ENCODE peak calls at places on chromosomes 7 and 10, in seven cellular contexts. A is neural progenitor cell; R is spleen; G is hepatocyte; B is lower lobe of right lung; U is CD4-positive, alpha-beta T cell; O is A549. V is an unnamed sample.

GRCh38 chr7:16801111-16801542 is 3.7 kb downstream of the AGR2 start:
- DNase-seq in O (peak; percentile 80), G (peak; percentile 76), A (peak; percentile 60), B (no peak), U (no peak), R (no peak), V (peak; percentile 34)

GRCh38 chr7:151599401-151600227 is 79.9 kb upstream of the RHEB start:
- DNase-seq in B (no peak), U (no peak), R (no peak), G (peak; percentile 58), O (peak; percentile 66), A (no peak), V (peak; percentile 85)

GRCh38 chr10:30371954-30372353 is 22.9 kb upstream of the MTPAP start:
- DNase-seq in B (no peak), A (no peak), G (no peak), R (no peak), U (no peak), O (peak; percentile 45), V (no peak)

GRCh38 chr10:92464364-92464763 is 109.5 kb downstream of the IDE start:
- DNase-seq in A (no peak), U (no peak), O (no peak), G (no peak), B (no peak), R (no peak), V (no peak)

GRCh38 chr10:76209135-76209534 is 777.7 kb downstream of the LRMDA start:
- DNase-seq in B (no peak), U (no peak), A (no peak), G (no peak), R (no peak), O (no peak), V (peak; percentile 32)

GRCh38 chr7:2019693-2020511 is 212.8 kb downstream of the MAD1L1 start:
- DNase-seq in B (peak; percentile 86), G (peak; percentile 42), R (peak; percentile 92), A (no peak), O (no peak), U (no peak), V (peak; percentile 78)

GRCh38 chr7:38630720-38631673 is at the start of gene AMPH:
- DNase-seq in R (peak; percentile 77), U (no peak), A (peak; percentile 92), O (peak; percentile 10), G (peak; percentile 57), B (peak; percentile 48), V (peak; percentile 7)

GRCh38 chr10:129963076-129963830 is 821 bp downstream of the EBF3 start:
- DNase-seq in U (no peak), O (no peak), A (peak; percentile 78), R (peak; percentile 71), B (no peak), G (peak; percentile 47), V (no peak)

GRCh38 chr10:91635401-91636400 is 2.8 kb upstream of the PPP1R3C start:
- DNase-seq in B (no peak), O (peak; percentile 84), A (peak; percentile 70), U (peak; percentile 19), G (peak; percentile 88), R (no peak), V (no peak)

GRCh38 chr7:131225619-131226101 is 102.0 kb upstream of the MKLN1 start:
- DNase-seq in B (peak; percentile 68), O (peak; percentile 98), G (peak; percentile 74), A (no peak), U (no peak), R (no peak), V (no peak)

GRCh38 chr7:158472631-158473030 is 115.0 kb downstream of the PTPRN2 start:
- DNase-seq in O (no peak), U (no peak), B (no peak), R (no peak), G (no peak), A (no peak), V (no peak)

GRCh38 chr7:55439627-55440026 is 74.5 kb downstream of the LANCL2 start:
- DNase-seq in U (no peak), A (no peak), R (no peak), G (no peak), B (no peak), O (no peak), V (no peak)

DNA sequence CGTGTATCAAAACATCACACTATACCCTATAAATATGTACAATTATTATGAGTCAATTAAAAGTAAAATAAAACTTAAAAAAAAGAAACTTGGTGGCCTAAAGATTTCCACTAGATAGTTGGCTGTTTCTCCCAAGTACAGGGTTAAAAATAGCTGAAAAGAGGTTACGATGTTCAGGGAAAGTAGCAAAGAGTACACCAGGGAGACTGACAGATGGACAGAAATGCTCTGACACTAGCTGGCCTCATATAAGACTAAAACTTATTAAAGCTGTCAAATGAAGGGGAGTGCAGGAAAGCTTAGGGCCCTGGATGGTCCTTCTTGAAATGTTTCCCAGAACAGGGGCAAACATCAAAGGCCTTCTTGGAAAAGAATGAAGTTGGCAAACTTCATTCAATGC is 51.3 kb downstream of the TCAF1 start:
- DNase-seq in G (no peak), B (no peak), A (no peak), R (no peak), O (no peak), U (no peak), V (no peak)
- H3K27ac ChIP-seq in G (no peak overlapping the region), B (no peak overlapping the region), A (no peak overlapping the region), R (no peak overlapping the region), O (no peak overlapping the region), U (no peak overlapping the region), V (no peak overlapping the region)

DNA sequence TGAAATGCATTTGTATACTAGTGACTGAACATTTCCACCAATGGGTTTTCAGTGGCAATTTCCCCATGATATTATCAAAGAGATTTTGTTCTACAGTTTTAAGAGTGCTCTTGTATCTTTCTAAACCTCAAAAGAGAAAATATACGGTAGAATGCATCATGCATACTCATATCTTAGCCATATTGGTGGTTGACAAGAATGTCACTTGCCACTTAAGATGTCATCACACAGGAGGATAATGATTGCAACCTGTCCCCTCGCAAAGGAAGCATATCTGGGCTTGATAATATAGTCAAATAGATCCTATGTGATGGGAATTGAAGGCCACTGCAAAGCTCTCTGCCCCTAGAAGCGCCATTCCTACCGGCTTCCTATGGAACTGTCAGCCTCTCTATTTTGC is 79.3 kb upstream of the ARMC3 start:
- DNase-seq in O (no peak), A (no peak), B (no peak), G (no peak), U (no peak), R (no peak), V (no peak)
- H3K27ac ChIP-seq in O (no peak overlapping the region), A (no peak overlapping the region), B (peak overlapping the region; percentile 67), G (no peak overlapping the region), U (no peak overlapping the region), R (no peak overlapping the region), V (no peak overlapping the region)

DNA sequence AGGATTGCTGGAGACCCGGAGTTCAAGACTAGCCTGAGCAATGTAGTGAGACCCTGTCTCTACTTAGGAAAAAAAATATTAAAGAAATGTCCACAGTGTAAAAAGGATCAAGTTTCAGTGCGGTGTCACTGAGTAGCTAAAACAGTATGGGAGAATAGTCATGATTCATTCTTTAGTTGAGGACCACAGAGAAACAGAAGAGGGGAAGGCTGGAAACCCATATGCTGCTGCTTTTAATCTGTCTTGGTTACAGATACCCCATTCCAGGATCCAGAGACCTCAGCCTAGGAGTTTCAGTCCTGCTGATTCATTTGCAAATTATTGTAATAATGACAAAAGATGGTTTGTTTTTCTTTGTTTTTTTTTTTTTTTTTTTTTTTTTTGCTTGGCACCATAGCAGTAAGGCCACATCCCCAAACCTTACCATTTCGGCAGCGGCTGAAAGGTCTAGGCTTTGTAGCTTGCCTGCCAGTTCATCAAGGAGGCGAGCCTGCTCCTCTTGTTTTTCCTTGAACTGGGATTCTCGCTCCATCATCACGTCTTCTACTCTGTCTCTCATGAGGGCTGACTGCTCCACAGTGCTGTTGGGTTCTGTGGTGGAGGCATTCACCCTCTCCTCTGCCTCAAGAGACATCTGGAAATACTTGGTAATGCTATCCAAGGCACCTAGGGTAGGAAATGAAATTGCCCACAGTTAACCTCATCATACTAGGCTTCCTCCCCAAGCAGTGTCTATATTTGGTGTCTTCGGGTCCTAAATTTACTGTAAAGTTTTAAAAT is 44.2 kb downstream of the DLD start:
- DNase-seq in O (no peak), B (no peak), U (no peak), A (no peak), G (no peak), R (no peak), V (no peak)
- H3K27ac ChIP-seq in O (peak overlapping the region; percentile 32), B (no peak overlapping the region), U (no peak overlapping the region), A (peak overlapping the region; percentile 26), G (peak overlapping the region; percentile 32), R (no peak overlapping the region), V (peak overlapping the region; percentile 40)

DNA sequence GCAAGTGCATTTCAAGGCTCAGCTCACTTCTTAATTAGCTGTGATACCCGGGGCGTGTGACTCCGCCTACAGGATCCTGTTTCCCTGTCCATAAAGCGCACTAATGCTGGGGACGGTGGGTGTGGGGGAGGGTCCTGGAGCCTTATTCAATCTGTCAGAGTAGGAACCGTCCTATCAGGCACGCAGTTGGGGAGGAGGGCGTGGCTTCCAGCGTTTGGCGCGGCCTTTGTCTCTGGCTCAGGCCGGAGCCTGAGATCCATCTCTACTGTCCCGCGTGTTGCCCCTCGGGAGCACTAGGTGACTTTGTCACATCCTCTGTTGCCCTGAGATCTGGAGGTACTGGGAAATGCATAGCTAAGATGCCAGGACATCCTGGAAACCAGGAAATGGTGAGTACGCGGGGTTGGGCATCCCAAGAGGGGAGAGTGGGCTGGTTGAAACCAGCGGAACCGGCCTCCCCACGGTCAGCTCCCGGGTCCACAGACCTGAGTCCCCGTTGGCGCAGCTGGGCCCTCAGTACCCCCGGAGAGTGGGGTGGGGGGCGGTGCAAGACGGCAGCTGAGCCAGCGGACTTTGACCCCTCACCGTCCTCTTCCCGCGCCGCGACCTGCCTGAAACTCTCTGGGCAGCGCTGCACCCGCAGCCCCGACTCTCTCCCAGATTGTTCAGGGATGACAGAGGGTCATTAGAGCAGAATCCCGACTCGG is 104.4 kb upstream of the ZNF92 start:
- DNase-seq in B (peak; percentile 46), A (peak; percentile 99), O (peak; percentile 91), G (peak; percentile 90), R (no peak), U (no peak), V (peak; percentile 15)
- H3K27ac ChIP-seq in B (no peak overlapping the region), A (no peak overlapping the region), O (peak overlapping the region; percentile 77), G (no peak overlapping the region), R (no peak overlapping the region), U (no peak overlapping the region), V (no peak overlapping the region)

GRCh38 chr7:127838816-127839415 is 186.9 kb downstream of the SND1 start:
- DNase-seq in U (no peak), B (no peak), R (no peak), A (no peak), O (no peak), G (peak; percentile 61), V (no peak)
- H3K27ac ChIP-seq in U (no peak overlapping the region), B (peak overlapping the region; percentile 51), R (no peak overlapping the region), A (no peak overlapping the region), O (no peak overlapping the region), G (peak overlapping the region; percentile 96), V (no peak overlapping the region)

GRCh38 chr7:51246258-51247245 is 70.1 kb downstream of the COBL start:
- DNase-seq in G (no peak), U (no peak), O (no peak), B (no peak), A (no peak), R (no peak), V (no peak)
- H3K27ac ChIP-seq in G (no peak overlapping the region), U (no peak overlapping the region), O (no peak overlapping the region), B (no peak overlapping the region), A (no peak overlapping the region), R (no peak overlapping the region), V (no peak overlapping the region)

V was measured in AG04450.